ENCODE peak calls at places on chromosomes 7 and 10, in seven cellular contexts. C is body of pancreas; F is astrocyte; P is CD8-positive, alpha-beta T cell; V is AG10803; S is breast epithelium; N is fibroblast of mammary gland. M is an unnamed sample.

GRCh38 chr7:144830811-144831210 is 5.0 kb downstream of the TPK1 start:
- DNase-seq in C (no peak), F (peak), P (no peak), V (peak), S (no peak), N (peak), M (no peak)

GRCh38 chr10:112789248-112789647 is 160.8 kb upstream of the TCF7L2 start:
- DNase-seq in C (no peak), F (no peak), P (no peak), V (no peak), S (no peak), N (no peak), M (no peak)

GRCh38 chr7:103134866-103135554 is 13.9 kb downstream of the NAPEPLD start:
- DNase-seq in C (no peak), F (no peak), P (no peak), V (peak), S (no peak), N (peak), M (no peak)

GRCh38 chr7:497346-497745 is 22.3 kb downstream of the PDGFA start:
- DNase-seq in C (peak), F (no peak), P (no peak), V (no peak), S (no peak), N (no peak), M (no peak)

GRCh38 chr7:79182283-79182682 is 271.2 kb downstream of the MAGI2 start:
- DNase-seq in C (no peak), F (peak), P (no peak), V (peak), S (no peak), N (peak), M (peak)

GRCh38 chr7:112286294-112287086 is 80.0 kb downstream of the ZNF277 start:
- DNase-seq in C (no peak), F (no peak), P (no peak), V (no peak), S (no peak), N (no peak), M (no peak)

GRCh38 chr7:132393789-132394261 is 182.4 kb downstream of the PLXNA4 start:
- DNase-seq in C (peak), F (peak), P (no peak), V (peak), S (no peak), N (peak), M (no peak)

GRCh38 chr10:59234814-59235429 is 58.5 kb downstream of the PHYHIPL start:
- DNase-seq in C (peak), F (peak), P (no peak), V (peak), S (no peak), N (peak), M (no peak)

GRCh38 chr7:30548762-30549344 is 44.2 kb upstream of the GGCT start:
- DNase-seq in C (peak), F (peak), P (peak), V (peak), S (peak), N (peak), M (no peak)

GRCh38 chr10:48503293-48503911 is 101.5 kb downstream of the ARHGAP22 start:
- DNase-seq in C (no peak), F (no peak), P (no peak), V (no peak), S (no peak), N (no peak), M (no peak)

GRCh38 chr10:104574470-104575213 is 66.4 kb upstream of the SORCS3 start:
- DNase-seq in C (no peak), F (no peak), P (no peak), V (no peak), S (no peak), N (peak), M (no peak)

GRCh38 chr7:156036153-156036552 is 223.9 kb upstream of the SHH start:
- DNase-seq in C (no peak), F (no peak), P (no peak), V (no peak), S (no peak), N (no peak), M (no peak)

GRCh38 chr7:80127412-80128150 is 7.0 kb upstream of the GNAI1 start:
- DNase-seq in C (peak), F (no peak), P (no peak), V (no peak), S (no peak), N (no peak), M (no peak)

GRCh38 chr10:89029785-89030437 is 39.3 kb downstream of the FAS start:
- DNase-seq in C (peak), F (peak), P (peak), V (peak), S (peak), N (peak), M (peak)

GRCh38 chr10:111593578-111593977 is 516.7 kb downstream of the ADRA2A start:
- DNase-seq in C (no peak), F (no peak), P (no peak), V (peak), S (no peak), N (peak), M (no peak)

GRCh38 chr7:43516581-43517342 is 66.1 kb upstream of the STK17A start:
- DNase-seq in C (no peak), F (peak), P (no peak), V (no peak), S (no peak), N (peak), M (no peak)

GRCh38 chr7:50567715-50568261 is 2.6 kb upstream of the DDC start:
- DNase-seq in C (no peak), F (no peak), P (no peak), V (no peak), S (no peak), N (no peak), M (no peak)

GRCh38 chr10:96093948-96094347 is 36.1 kb upstream of the ZNF518A start:
- DNase-seq in C (no peak), F (no peak), P (no peak), V (no peak), S (no peak), N (no peak), M (no peak)

GRCh38 chr7:3805151-3805550 is 504.1 kb downstream of the SDK1 start:
- DNase-seq in C (no peak), F (peak), P (no peak), V (no peak), S (no peak), N (no peak), M (peak)

GRCh38 chr10:4748726-4749443 is 77.1 kb upstream of the AKR1E2 start:
- DNase-seq in C (no peak), F (no peak), P (no peak), V (no peak), S (no peak), N (no peak), M (no peak)

GRCh38 chr10:49568235-49568634 is 29.3 kb upstream of the ERCC6 start:
- DNase-seq in C (no peak), F (peak), P (no peak), V (peak), S (no peak), N (peak), M (no peak)

GRCh38 chr10:5035356-5035755 is 31.7 kb upstream of the AKR1C2 start:
- DNase-seq in C (no peak), F (no peak), P (no peak), V (no peak), S (no peak), N (no peak), M (no peak)

GRCh38 chr7:91628742-91629141 is 251.8 kb downstream of the MTERF1 start:
- DNase-seq in C (peak), F (no peak), P (no peak), V (no peak), S (no peak), N (peak), M (no peak)

GRCh38 chr10:114332808-114333207 is 71.5 kb downstream of the AFAP1L2 start:
- DNase-seq in C (no peak), F (no peak), P (no peak), V (peak), S (no peak), N (peak), M (no peak)

GRCh38 chr10:101405006-101405405 is 51.0 kb downstream of the BTRC start:
- DNase-seq in C (no peak), F (no peak), P (no peak), V (no peak), S (no peak), N (no peak), M (no peak)

GRCh38 chr7:17462059-17462695 is 163.7 kb downstream of the AHR start:
- DNase-seq in C (no peak), F (peak), P (no peak), V (no peak), S (no peak), N (no peak), M (no peak)

GRCh38 chr10:96743988-96744585 is 23.8 kb upstream of the PIK3AP1 start:
- DNase-seq in C (peak), F (peak), P (no peak), V (peak), S (no peak), N (peak), M (no peak)

GRCh38 chr7:9192969-9193368 is 759.6 kb downstream of the NXPH1 start:
- DNase-seq in C (no peak), F (peak), P (no peak), V (no peak), S (no peak), N (no peak), M (no peak)

GRCh38 chr7:106053109-106053508 is 59.0 kb downstream of the SYPL1 start:
- DNase-seq in C (no peak), F (no peak), P (no peak), V (no peak), S (no peak), N (no peak), M (no peak)

GRCh38 chr10:110556993-110557601 is 10.4 kb upstream of the SMC3 start:
- DNase-seq in C (peak), F (peak), P (peak), V (peak), S (no peak), N (peak), M (no peak)

GRCh38 chr10:11018426-11018818 is 750 bp downstream of the CELF2 start:
- DNase-seq in C (peak), F (no peak), P (no peak), V (no peak), S (no peak), N (no peak), M (no peak)

GRCh38 chr7:132189881-132190280 is 386.4 kb downstream of the PLXNA4 start:
- DNase-seq in C (no peak), F (no peak), P (no peak), V (no peak), S (no peak), N (no peak), M (no peak)

GRCh38 chr7:101271021-101271420 is 26.1 kb upstream of the FIS1 start:
- DNase-seq in C (no peak), F (no peak), P (no peak), V (no peak), S (no peak), N (no peak), M (no peak)

GRCh38 chr10:132691711-132692153 is 94.2 kb downstream of the NKX6-2 start:
- DNase-seq in C (no peak), F (no peak), P (no peak), V (no peak), S (peak), N (no peak), M (no peak)

GRCh38 chr7:5596896-5597246 is 173.2 kb upstream of the TNRC18 start:
- DNase-seq in C (no peak), F (no peak), P (no peak), V (no peak), S (no peak), N (no peak), M (no peak)

GRCh38 chr7:5599543-5600200 is 176.0 kb upstream of the TNRC18 start:
- DNase-seq in C (no peak), F (no peak), P (no peak), V (no peak), S (no peak), N (no peak), M (no peak)

GRCh38 chr7:5597772-5598171 is 174.1 kb upstream of the TNRC18 start:
- DNase-seq in C (no peak), F (peak), P (no peak), V (peak), S (no peak), N (peak), M (no peak)

GRCh38 chr7:5598769-5599371 is 175.2 kb upstream of the TNRC18 start:
- DNase-seq in C (no peak), F (no peak), P (no peak), V (no peak), S (no peak), N (peak), M (no peak)

GRCh38 chr7:5598261-5598761 is 174.7 kb upstream of the TNRC18 start:
- DNase-seq in C (no peak), F (peak), P (no peak), V (peak), S (no peak), N (peak), M (no peak)
- H3K4me3 ChIP-seq in C (no peak), F (peak), P (no peak), V (peak), S (no peak), N (no peak), M (peak)

DNA sequence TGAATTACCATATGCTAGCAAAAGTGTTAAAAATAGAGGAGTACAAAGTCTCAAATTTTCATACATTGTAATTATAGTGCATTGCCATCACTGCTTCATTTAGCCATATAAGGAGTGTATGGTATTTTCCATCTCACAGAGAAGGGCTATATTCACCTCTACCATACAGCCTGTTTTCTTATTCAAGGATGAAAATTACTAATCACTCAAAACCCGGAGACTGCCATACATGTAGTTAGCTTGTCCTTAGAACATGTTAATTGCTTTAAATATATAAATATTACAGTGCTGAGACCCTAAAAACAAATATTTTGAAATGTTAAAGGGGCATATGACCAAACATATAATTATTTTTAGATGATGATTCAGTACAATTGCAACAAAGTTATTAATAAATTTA is 49.4 kb downstream of the CPEB3 start:
- DNase-seq in C (no peak), F (no peak), P (no peak), V (no peak), S (no peak), N (no peak), M (no peak)
- H3K4me3 ChIP-seq in C (no peak), F (peak), P (no peak), V (peak), S (peak), N (no peak), M (peak)

DNA sequence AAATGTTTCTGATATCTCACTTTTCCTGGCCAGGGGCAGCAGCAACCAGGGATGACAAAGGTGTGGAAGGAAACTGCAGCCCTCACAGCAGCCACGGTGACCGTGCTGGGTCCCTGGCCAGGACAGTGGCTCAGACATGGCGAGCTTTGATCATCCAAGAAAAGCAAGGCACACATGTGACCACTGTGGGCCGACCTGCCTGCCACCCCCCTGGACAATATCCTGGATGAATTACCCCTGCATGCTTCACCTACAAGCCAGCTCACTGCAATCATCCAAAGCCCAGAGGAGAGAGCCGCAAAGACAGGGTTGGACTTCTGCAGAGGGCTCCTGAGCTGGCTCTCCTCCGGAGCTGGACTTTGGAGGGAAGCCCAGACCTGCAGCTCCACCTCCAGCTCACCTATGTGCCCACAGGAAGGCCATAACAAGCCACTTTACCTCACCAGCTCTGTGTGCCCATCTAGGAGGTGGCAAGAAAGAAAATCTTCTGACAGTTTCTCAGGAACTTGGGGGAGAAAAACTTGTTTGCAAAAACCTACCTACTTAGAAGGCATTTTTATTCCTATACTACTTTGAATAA is 2.7 kb downstream of the CHST15 start:
- DNase-seq in C (peak), F (no peak), P (no peak), V (no peak), S (peak), N (no peak), M (no peak)
- H3K4me3 ChIP-seq in C (no peak), F (no peak), P (no peak), V (no peak), S (no peak), N (no peak), M (no peak)

GRCh38 chr7:84195295-84196006 is 862 bp upstream of the SEMA3A start:
- DNase-seq in C (no peak), F (no peak), P (no peak), V (no peak), S (no peak), N (no peak), M (no peak)
- H3K4me3 ChIP-seq in C (no peak), F (peak), P (peak), V (peak), S (peak), N (peak), M (peak)

M was measured in skeletal muscle cell.